ENCODE peak calls at places on chromosome 14, in eight cellular contexts. One of them, this sample, is unnamed.

GRCh38 chr14:75476274-75476995 is 45.8 kb upstream of the BATF start:
- DNase-seq in NCI-H748 treated with DMSO at 0.1 percent for 48 hours: peak; percentile 10
- DNase-seq in AG09319: no peak
- DNase-seq in CD4-positive, alpha-beta T cell: no peak
- DNase-seq in astrocyte: no peak
- DNase-seq in activated T-helper 1 cell treated with anti-CD3 and anti-CD28 coated beads, Interleukin-12 subunit alpha, Interleukin-12 subunit beta, Interleukin-2, Interleukin-4 antibody, amounts not matched to agents 30 ng/mL and 10 ng/mL and 1 ng/mL, durations not matched to agents 14 hours and 24 hours and 36 hours: no peak
- DNase-seq in non-pigmented ciliary epithelial cell: no peak
- DNase-seq in GM12865: no peak
- DNase-seq in this sample: peak; percentile 39

GRCh38 chr14:98293527-98293926 is 978.5 kb downstream of the BCL11B start:
- DNase-seq in AG09319: no peak
- DNase-seq in NCI-H748 treated with DMSO at 0.1 percent for 48 hours: no peak
- DNase-seq in non-pigmented ciliary epithelial cell: no peak
- DNase-seq in CD4-positive, alpha-beta T cell: no peak
- DNase-seq in GM12865: no peak
- DNase-seq in astrocyte: peak; percentile 73
- DNase-seq in activated T-helper 1 cell treated with anti-CD3 and anti-CD28 coated beads, Interleukin-12 subunit alpha, Interleukin-12 subunit beta, Interleukin-2, Interleukin-4 antibody, amounts not matched to agents 30 ng/mL and 10 ng/mL and 1 ng/mL, durations not matched to agents 14 hours and 24 hours and 36 hours: no peak
- DNase-seq in this sample: no peak

GRCh38 chr14:105050551-105050897 is 14.7 kb downstream of the GPR132 start:
- DNase-seq in activated T-helper 1 cell treated with anti-CD3 and anti-CD28 coated beads, Interleukin-12 subunit alpha, Interleukin-12 subunit beta, Interleukin-2, Interleukin-4 antibody, amounts not matched to agents 30 ng/mL and 10 ng/mL and 1 ng/mL, durations not matched to agents 14 hours and 24 hours and 36 hours: no peak
- DNase-seq in NCI-H748 treated with DMSO at 0.1 percent for 48 hours: peak; percentile 8
- DNase-seq in non-pigmented ciliary epithelial cell: no peak
- DNase-seq in astrocyte: no peak
- DNase-seq in AG09319: no peak
- DNase-seq in GM12865: no peak
- DNase-seq in CD4-positive, alpha-beta T cell: no peak
- DNase-seq in this sample: peak; percentile 75

GRCh38 chr14:74491952-74492351 is 1.2 kb downstream of the NPC2 start:
- DNase-seq in GM12865: peak; percentile 69
- DNase-seq in non-pigmented ciliary epithelial cell: no peak
- DNase-seq in NCI-H748 treated with DMSO at 0.1 percent for 48 hours: no peak
- DNase-seq in CD4-positive, alpha-beta T cell: no peak
- DNase-seq in astrocyte: no peak
- DNase-seq in activated T-helper 1 cell treated with anti-CD3 and anti-CD28 coated beads, Interleukin-12 subunit alpha, Interleukin-12 subunit beta, Interleukin-2, Interleukin-4 antibody, amounts not matched to agents 30 ng/mL and 10 ng/mL and 1 ng/mL, durations not matched to agents 14 hours and 24 hours and 36 hours: no peak
- DNase-seq in AG09319: no peak
- DNase-seq in this sample: no peak

GRCh38 chr14:101761881-101762529 is 496 bp downstream of the PPP2R5C start:
- DNase-seq in astrocyte: no peak
- DNase-seq in non-pigmented ciliary epithelial cell: no peak
- DNase-seq in GM12865: peak; percentile 26
- DNase-seq in CD4-positive, alpha-beta T cell: peak; percentile 43
- DNase-seq in activated T-helper 1 cell treated with anti-CD3 and anti-CD28 coated beads, Interleukin-12 subunit alpha, Interleukin-12 subunit beta, Interleukin-2, Interleukin-4 antibody, amounts not matched to agents 30 ng/mL and 10 ng/mL and 1 ng/mL, durations not matched to agents 14 hours and 24 hours and 36 hours: peak; percentile 12
- DNase-seq in NCI-H748 treated with DMSO at 0.1 percent for 48 hours: no peak
- DNase-seq in AG09319: no peak
- DNase-seq in this sample: peak; percentile 20

GRCh38 chr14:22980672-22981089 is 1.7 kb downstream of the AJUBA start:
- DNase-seq in astrocyte: no peak
- DNase-seq in non-pigmented ciliary epithelial cell: no peak
- DNase-seq in activated T-helper 1 cell treated with anti-CD3 and anti-CD28 coated beads, Interleukin-12 subunit alpha, Interleukin-12 subunit beta, Interleukin-2, Interleukin-4 antibody, amounts not matched to agents 30 ng/mL and 10 ng/mL and 1 ng/mL, durations not matched to agents 14 hours and 24 hours and 36 hours: no peak
- DNase-seq in GM12865: no peak
- DNase-seq in CD4-positive, alpha-beta T cell: no peak
- DNase-seq in AG09319: no peak
- DNase-seq in NCI-H748 treated with DMSO at 0.1 percent for 48 hours: no peak
- DNase-seq in this sample: no peak

GRCh38 chr14:91373591-91374245 is 43.9 kb downstream of the CCDC88C start:
- DNase-seq in non-pigmented ciliary epithelial cell: no peak
- DNase-seq in NCI-H748 treated with DMSO at 0.1 percent for 48 hours: no peak
- DNase-seq in CD4-positive, alpha-beta T cell: peak; percentile 47
- DNase-seq in GM12865: peak; percentile 92
- DNase-seq in astrocyte: no peak
- DNase-seq in activated T-helper 1 cell treated with anti-CD3 and anti-CD28 coated beads, Interleukin-12 subunit alpha, Interleukin-12 subunit beta, Interleukin-2, Interleukin-4 antibody, amounts not matched to agents 30 ng/mL and 10 ng/mL and 1 ng/mL, durations not matched to agents 14 hours and 24 hours and 36 hours: peak; percentile 50
- DNase-seq in AG09319: no peak
- DNase-seq in this sample: no peak

GRCh38 chr14:105436402-105436801 is 16.8 kb downstream of the MTA1 start:
- DNase-seq in NCI-H748 treated with DMSO at 0.1 percent for 48 hours: no peak
- DNase-seq in CD4-positive, alpha-beta T cell: no peak
- DNase-seq in non-pigmented ciliary epithelial cell: no peak
- DNase-seq in astrocyte: no peak
- DNase-seq in AG09319: no peak
- DNase-seq in GM12865: no peak
- DNase-seq in activated T-helper 1 cell treated with anti-CD3 and anti-CD28 coated beads, Interleukin-12 subunit alpha, Interleukin-12 subunit beta, Interleukin-2, Interleukin-4 antibody, amounts not matched to agents 30 ng/mL and 10 ng/mL and 1 ng/mL, durations not matched to agents 14 hours and 24 hours and 36 hours: no peak
- DNase-seq in this sample: no peak

GRCh38 chr14:64053694-64054669 is 201.2 kb downstream of the SYNE2 start:
- DNase-seq in astrocyte: no peak
- DNase-seq in non-pigmented ciliary epithelial cell: no peak
- DNase-seq in AG09319: no peak
- DNase-seq in NCI-H748 treated with DMSO at 0.1 percent for 48 hours: no peak
- DNase-seq in activated T-helper 1 cell treated with anti-CD3 and anti-CD28 coated beads, Interleukin-12 subunit alpha, Interleukin-12 subunit beta, Interleukin-2, Interleukin-4 antibody, amounts not matched to agents 30 ng/mL and 10 ng/mL and 1 ng/mL, durations not matched to agents 14 hours and 24 hours and 36 hours: no peak
- DNase-seq in CD4-positive, alpha-beta T cell: no peak
- DNase-seq in GM12865: no peak
- DNase-seq in this sample: no peak

GRCh38 chr14:94129758-94130414 is 482 bp upstream of the IFI27L2 start:
- DNase-seq in NCI-H748 treated with DMSO at 0.1 percent for 48 hours: peak; percentile 71
- DNase-seq in AG09319: no peak
- DNase-seq in GM12865: peak; percentile 34
- DNase-seq in astrocyte: peak; percentile 35
- DNase-seq in CD4-positive, alpha-beta T cell: no peak
- DNase-seq in non-pigmented ciliary epithelial cell: no peak
- DNase-seq in activated T-helper 1 cell treated with anti-CD3 and anti-CD28 coated beads, Interleukin-12 subunit alpha, Interleukin-12 subunit beta, Interleukin-2, Interleukin-4 antibody, amounts not matched to agents 30 ng/mL and 10 ng/mL and 1 ng/mL, durations not matched to agents 14 hours and 24 hours and 36 hours: peak; percentile 32
- DNase-seq in this sample: no peak

GRCh38 chr14:89186850-89187376 is 230.1 kb downstream of the FOXN3 start:
- DNase-seq in NCI-H748 treated with DMSO at 0.1 percent for 48 hours: no peak
- DNase-seq in CD4-positive, alpha-beta T cell: no peak
- DNase-seq in activated T-helper 1 cell treated with anti-CD3 and anti-CD28 coated beads, Interleukin-12 subunit alpha, Interleukin-12 subunit beta, Interleukin-2, Interleukin-4 antibody, amounts not matched to agents 30 ng/mL and 10 ng/mL and 1 ng/mL, durations not matched to agents 14 hours and 24 hours and 36 hours: no peak
- DNase-seq in astrocyte: no peak
- DNase-seq in AG09319: no peak
- DNase-seq in GM12865: peak; percentile 29
- DNase-seq in non-pigmented ciliary epithelial cell: no peak
- DNase-seq in this sample: no peak

GRCh38 chr14:55762595-55763232 is 182.7 kb downstream of the KTN1 start:
- DNase-seq in GM12865: peak; percentile 71
- DNase-seq in CD4-positive, alpha-beta T cell: no peak
- DNase-seq in non-pigmented ciliary epithelial cell: no peak
- DNase-seq in astrocyte: no peak
- DNase-seq in activated T-helper 1 cell treated with anti-CD3 and anti-CD28 coated beads, Interleukin-12 subunit alpha, Interleukin-12 subunit beta, Interleukin-2, Interleukin-4 antibody, amounts not matched to agents 30 ng/mL and 10 ng/mL and 1 ng/mL, durations not matched to agents 14 hours and 24 hours and 36 hours: peak; percentile 20
- DNase-seq in NCI-H748 treated with DMSO at 0.1 percent for 48 hours: no peak
- DNase-seq in AG09319: no peak
- DNase-seq in this sample: no peak

GRCh38 chr14:23569443-23570151 is 2.0 kb upstream of the AP1G2 start:
- DNase-seq in NCI-H748 treated with DMSO at 0.1 percent for 48 hours: no peak
- DNase-seq in non-pigmented ciliary epithelial cell: no peak
- DNase-seq in GM12865: peak; percentile 41
- DNase-seq in astrocyte: no peak
- DNase-seq in activated T-helper 1 cell treated with anti-CD3 and anti-CD28 coated beads, Interleukin-12 subunit alpha, Interleukin-12 subunit beta, Interleukin-2, Interleukin-4 antibody, amounts not matched to agents 30 ng/mL and 10 ng/mL and 1 ng/mL, durations not matched to agents 14 hours and 24 hours and 36 hours: no peak
- DNase-seq in AG09319: no peak
- DNase-seq in CD4-positive, alpha-beta T cell: no peak
- DNase-seq in this sample: no peak

GRCh38 chr14:59297070-59297766 is 108.8 kb downstream of the DAAM1 start:
- DNase-seq in NCI-H748 treated with DMSO at 0.1 percent for 48 hours: no peak
- DNase-seq in AG09319: no peak
- DNase-seq in activated T-helper 1 cell treated with anti-CD3 and anti-CD28 coated beads, Interleukin-12 subunit alpha, Interleukin-12 subunit beta, Interleukin-2, Interleukin-4 antibody, amounts not matched to agents 30 ng/mL and 10 ng/mL and 1 ng/mL, durations not matched to agents 14 hours and 24 hours and 36 hours: no peak
- DNase-seq in CD4-positive, alpha-beta T cell: no peak
- DNase-seq in GM12865: no peak
- DNase-seq in non-pigmented ciliary epithelial cell: no peak
- DNase-seq in astrocyte: no peak
- DNase-seq in this sample: no peak

GRCh38 chr14:47278233-47278842 is 397.1 kb downstream of the MDGA2 start:
- DNase-seq in AG09319: no peak
- DNase-seq in CD4-positive, alpha-beta T cell: peak; percentile 0
- DNase-seq in GM12865: peak; percentile 9
- DNase-seq in non-pigmented ciliary epithelial cell: no peak
- DNase-seq in NCI-H748 treated with DMSO at 0.1 percent for 48 hours: peak; percentile 6
- DNase-seq in astrocyte: peak; percentile 8
- DNase-seq in activated T-helper 1 cell treated with anti-CD3 and anti-CD28 coated beads, Interleukin-12 subunit alpha, Interleukin-12 subunit beta, Interleukin-2, Interleukin-4 antibody, amounts not matched to agents 30 ng/mL and 10 ng/mL and 1 ng/mL, durations not matched to agents 14 hours and 24 hours and 36 hours: peak; percentile 4
- DNase-seq in this sample: peak; percentile 14

GRCh38 chr14:83975435-83976222 is 1554.3 kb upstream of the FLRT2 start:
- DNase-seq in AG09319: peak; percentile 79
- DNase-seq in GM12865: no peak
- DNase-seq in NCI-H748 treated with DMSO at 0.1 percent for 48 hours: no peak
- DNase-seq in activated T-helper 1 cell treated with anti-CD3 and anti-CD28 coated beads, Interleukin-12 subunit alpha, Interleukin-12 subunit beta, Interleukin-2, Interleukin-4 antibody, amounts not matched to agents 30 ng/mL and 10 ng/mL and 1 ng/mL, durations not matched to agents 14 hours and 24 hours and 36 hours: no peak
- DNase-seq in non-pigmented ciliary epithelial cell: no peak
- DNase-seq in CD4-positive, alpha-beta T cell: no peak
- DNase-seq in astrocyte: no peak
- DNase-seq in this sample: peak; percentile 5

GRCh38 chr14:80491131-80491530 is 279.8 kb upstream of the DIO2 start:
- DNase-seq in NCI-H748 treated with DMSO at 0.1 percent for 48 hours: peak; percentile 7
- DNase-seq in GM12865: peak; percentile 47
- DNase-seq in AG09319: peak; percentile 67
- DNase-seq in non-pigmented ciliary epithelial cell: no peak
- DNase-seq in CD4-positive, alpha-beta T cell: no peak
- DNase-seq in astrocyte: peak; percentile 53
- DNase-seq in activated T-helper 1 cell treated with anti-CD3 and anti-CD28 coated beads, Interleukin-12 subunit alpha, Interleukin-12 subunit beta, Interleukin-2, Interleukin-4 antibody, amounts not matched to agents 30 ng/mL and 10 ng/mL and 1 ng/mL, durations not matched to agents 14 hours and 24 hours and 36 hours: no peak
- DNase-seq in this sample: peak; percentile 77

GRCh38 chr14:93965287-93965821 is 11.0 kb downstream of the ASB2 start:
- DNase-seq in AG09319: peak; percentile 72
- DNase-seq in CD4-positive, alpha-beta T cell: no peak
- DNase-seq in activated T-helper 1 cell treated with anti-CD3 and anti-CD28 coated beads, Interleukin-12 subunit alpha, Interleukin-12 subunit beta, Interleukin-2, Interleukin-4 antibody, amounts not matched to agents 30 ng/mL and 10 ng/mL and 1 ng/mL, durations not matched to agents 14 hours and 24 hours and 36 hours: no peak
- DNase-seq in astrocyte: peak; percentile 98
- DNase-seq in non-pigmented ciliary epithelial cell: peak; percentile 82
- DNase-seq in NCI-H748 treated with DMSO at 0.1 percent for 48 hours: no peak
- DNase-seq in GM12865: no peak
- DNase-seq in this sample: no peak

GRCh38 chr14:105979446-105979845 is 453.1 kb downstream of the TMEM121 start:
- DNase-seq in NCI-H748 treated with DMSO at 0.1 percent for 48 hours: no peak
- DNase-seq in CD4-positive, alpha-beta T cell: no peak
- DNase-seq in activated T-helper 1 cell treated with anti-CD3 and anti-CD28 coated beads, Interleukin-12 subunit alpha, Interleukin-12 subunit beta, Interleukin-2, Interleukin-4 antibody, amounts not matched to agents 30 ng/mL and 10 ng/mL and 1 ng/mL, durations not matched to agents 14 hours and 24 hours and 36 hours: no peak
- DNase-seq in GM12865: no peak
- DNase-seq in AG09319: no peak
- DNase-seq in astrocyte: no peak
- DNase-seq in non-pigmented ciliary epithelial cell: no peak
- DNase-seq in this sample: no peak

GRCh38 chr14:69373104-69373503 is 25.0 kb downstream of the ERH start:
- DNase-seq in non-pigmented ciliary epithelial cell: no peak
- DNase-seq in activated T-helper 1 cell treated with anti-CD3 and anti-CD28 coated beads, Interleukin-12 subunit alpha, Interleukin-12 subunit beta, Interleukin-2, Interleukin-4 antibody, amounts not matched to agents 30 ng/mL and 10 ng/mL and 1 ng/mL, durations not matched to agents 14 hours and 24 hours and 36 hours: no peak
- DNase-seq in CD4-positive, alpha-beta T cell: no peak
- DNase-seq in NCI-H748 treated with DMSO at 0.1 percent for 48 hours: no peak
- DNase-seq in astrocyte: no peak
- DNase-seq in GM12865: no peak
- DNase-seq in AG09319: no peak
- DNase-seq in this sample: no peak

GRCh38 chr14:24851837-24852236 is 198.1 kb downstream of the STXBP6 start:
- DNase-seq in non-pigmented ciliary epithelial cell: no peak
- DNase-seq in NCI-H748 treated with DMSO at 0.1 percent for 48 hours: no peak
- DNase-seq in AG09319: no peak
- DNase-seq in GM12865: no peak
- DNase-seq in astrocyte: no peak
- DNase-seq in CD4-positive, alpha-beta T cell: no peak
- DNase-seq in activated T-helper 1 cell treated with anti-CD3 and anti-CD28 coated beads, Interleukin-12 subunit alpha, Interleukin-12 subunit beta, Interleukin-2, Interleukin-4 antibody, amounts not matched to agents 30 ng/mL and 10 ng/mL and 1 ng/mL, durations not matched to agents 14 hours and 24 hours and 36 hours: no peak
- DNase-seq in this sample: no peak

GRCh38 chr14:103155013-103155412 is 31.8 kb downstream of the TNFAIP2 start:
- DNase-seq in CD4-positive, alpha-beta T cell: no peak
- DNase-seq in NCI-H748 treated with DMSO at 0.1 percent for 48 hours: no peak
- DNase-seq in AG09319: no peak
- DNase-seq in non-pigmented ciliary epithelial cell: no peak
- DNase-seq in activated T-helper 1 cell treated with anti-CD3 and anti-CD28 coated beads, Interleukin-12 subunit alpha, Interleukin-12 subunit beta, Interleukin-2, Interleukin-4 antibody, amounts not matched to agents 30 ng/mL and 10 ng/mL and 1 ng/mL, durations not matched to agents 14 hours and 24 hours and 36 hours: no peak
- DNase-seq in GM12865: peak; percentile 21
- DNase-seq in astrocyte: no peak
- DNase-seq in this sample: no peak

GRCh38 chr14:100063314-100063941 is 1.8 kb upstream of the EVL start:
- DNase-seq in CD4-positive, alpha-beta T cell: no peak
- DNase-seq in non-pigmented ciliary epithelial cell: no peak
- DNase-seq in NCI-H748 treated with DMSO at 0.1 percent for 48 hours: no peak
- DNase-seq in GM12865: no peak
- DNase-seq in astrocyte: no peak
- DNase-seq in activated T-helper 1 cell treated with anti-CD3 and anti-CD28 coated beads, Interleukin-12 subunit alpha, Interleukin-12 subunit beta, Interleukin-2, Interleukin-4 antibody, amounts not matched to agents 30 ng/mL and 10 ng/mL and 1 ng/mL, durations not matched to agents 14 hours and 24 hours and 36 hours: no peak
- DNase-seq in AG09319: no peak
- DNase-seq in this sample: no peak

GRCh38 chr14:96089401-96089800 is 50.2 kb downstream of the C14orf132 start:
- DNase-seq in astrocyte: no peak
- DNase-seq in AG09319: no peak
- DNase-seq in GM12865: no peak
- DNase-seq in CD4-positive, alpha-beta T cell: no peak
- DNase-seq in NCI-H748 treated with DMSO at 0.1 percent for 48 hours: no peak
- DNase-seq in activated T-helper 1 cell treated with anti-CD3 and anti-CD28 coated beads, Interleukin-12 subunit alpha, Interleukin-12 subunit beta, Interleukin-2, Interleukin-4 antibody, amounts not matched to agents 30 ng/mL and 10 ng/mL and 1 ng/mL, durations not matched to agents 14 hours and 24 hours and 36 hours: no peak
- DNase-seq in non-pigmented ciliary epithelial cell: no peak
- DNase-seq in this sample: no peak

GRCh38 chr14:93520053-93520607 is 89.4 kb downstream of the UNC79 start:
- DNase-seq in activated T-helper 1 cell treated with anti-CD3 and anti-CD28 coated beads, Interleukin-12 subunit alpha, Interleukin-12 subunit beta, Interleukin-2, Interleukin-4 antibody, amounts not matched to agents 30 ng/mL and 10 ng/mL and 1 ng/mL, durations not matched to agents 14 hours and 24 hours and 36 hours: no peak
- DNase-seq in CD4-positive, alpha-beta T cell: no peak
- DNase-seq in AG09319: no peak
- DNase-seq in NCI-H748 treated with DMSO at 0.1 percent for 48 hours: no peak
- DNase-seq in astrocyte: no peak
- DNase-seq in GM12865: no peak
- DNase-seq in non-pigmented ciliary epithelial cell: no peak
- DNase-seq in this sample: no peak

GRCh38 chr14:58138719-58139482 is 13.1 kb downstream of the ARMH4 start:
- DNase-seq in CD4-positive, alpha-beta T cell: no peak
- DNase-seq in astrocyte: no peak
- DNase-seq in NCI-H748 treated with DMSO at 0.1 percent for 48 hours: no peak
- DNase-seq in activated T-helper 1 cell treated with anti-CD3 and anti-CD28 coated beads, Interleukin-12 subunit alpha, Interleukin-12 subunit beta, Interleukin-2, Interleukin-4 antibody, amounts not matched to agents 30 ng/mL and 10 ng/mL and 1 ng/mL, durations not matched to agents 14 hours and 24 hours and 36 hours: no peak
- DNase-seq in AG09319: no peak
- DNase-seq in non-pigmented ciliary epithelial cell: no peak
- DNase-seq in GM12865: no peak
- DNase-seq in this sample: no peak

GRCh38 chr14:50425816-50426215 is 29.1 kb upstream of the CDKL1 start:
- DNase-seq in non-pigmented ciliary epithelial cell: peak; percentile 46
- DNase-seq in astrocyte: peak; percentile 88
- DNase-seq in AG09319: no peak
- DNase-seq in GM12865: no peak
- DNase-seq in activated T-helper 1 cell treated with anti-CD3 and anti-CD28 coated beads, Interleukin-12 subunit alpha, Interleukin-12 subunit beta, Interleukin-2, Interleukin-4 antibody, amounts not matched to agents 30 ng/mL and 10 ng/mL and 1 ng/mL, durations not matched to agents 14 hours and 24 hours and 36 hours: no peak
- DNase-seq in NCI-H748 treated with DMSO at 0.1 percent for 48 hours: no peak
- DNase-seq in CD4-positive, alpha-beta T cell: no peak
- DNase-seq in this sample: no peak

GRCh38 chr14:68932686-68933085 is 46.4 kb downstream of the ACTN1 start:
- DNase-seq in astrocyte: no peak
- DNase-seq in non-pigmented ciliary epithelial cell: no peak
- DNase-seq in CD4-positive, alpha-beta T cell: no peak
- DNase-seq in AG09319: no peak
- DNase-seq in GM12865: no peak
- DNase-seq in activated T-helper 1 cell treated with anti-CD3 and anti-CD28 coated beads, Interleukin-12 subunit alpha, Interleukin-12 subunit beta, Interleukin-2, Interleukin-4 antibody, amounts not matched to agents 30 ng/mL and 10 ng/mL and 1 ng/mL, durations not matched to agents 14 hours and 24 hours and 36 hours: no peak
- DNase-seq in NCI-H748 treated with DMSO at 0.1 percent for 48 hours: no peak
- DNase-seq in this sample: no peak

GRCh38 chr14:70917633-70918032 is 10.4 kb downstream of the PCNX1 start:
- DNase-seq in activated T-helper 1 cell treated with anti-CD3 and anti-CD28 coated beads, Interleukin-12 subunit alpha, Interleukin-12 subunit beta, Interleukin-2, Interleukin-4 antibody, amounts not matched to agents 30 ng/mL and 10 ng/mL and 1 ng/mL, durations not matched to agents 14 hours and 24 hours and 36 hours: no peak
- DNase-seq in CD4-positive, alpha-beta T cell: no peak
- DNase-seq in astrocyte: no peak
- DNase-seq in non-pigmented ciliary epithelial cell: no peak
- DNase-seq in GM12865: no peak
- DNase-seq in AG09319: no peak
- DNase-seq in NCI-H748 treated with DMSO at 0.1 percent for 48 hours: no peak
- DNase-seq in this sample: no peak

GRCh38 chr14:89667983-89668382 is 250.9 kb upstream of the FOXN3 start:
- DNase-seq in astrocyte: peak; percentile 85
- DNase-seq in activated T-helper 1 cell treated with anti-CD3 and anti-CD28 coated beads, Interleukin-12 subunit alpha, Interleukin-12 subunit beta, Interleukin-2, Interleukin-4 antibody, amounts not matched to agents 30 ng/mL and 10 ng/mL and 1 ng/mL, durations not matched to agents 14 hours and 24 hours and 36 hours: no peak
- DNase-seq in non-pigmented ciliary epithelial cell: no peak
- DNase-seq in CD4-positive, alpha-beta T cell: no peak
- DNase-seq in NCI-H748 treated with DMSO at 0.1 percent for 48 hours: no peak
- DNase-seq in GM12865: no peak
- DNase-seq in AG09319: no peak
- DNase-seq in this sample: no peak

GRCh38 chr14:104894331-104895206 is 29.5 kb downstream of the CEP170B start:
- DNase-seq in non-pigmented ciliary epithelial cell: no peak
- DNase-seq in CD4-positive, alpha-beta T cell: no peak
- DNase-seq in NCI-H748 treated with DMSO at 0.1 percent for 48 hours: no peak
- DNase-seq in astrocyte: no peak
- DNase-seq in GM12865: peak; percentile 0
- DNase-seq in AG09319: no peak
- DNase-seq in activated T-helper 1 cell treated with anti-CD3 and anti-CD28 coated beads, Interleukin-12 subunit alpha, Interleukin-12 subunit beta, Interleukin-2, Interleukin-4 antibody, amounts not matched to agents 30 ng/mL and 10 ng/mL and 1 ng/mL, durations not matched to agents 14 hours and 24 hours and 36 hours: no peak
- DNase-seq in this sample: no peak

GRCh38 chr14:102078344-102078743 is 8.5 kb downstream of the HSP90AA1 start:
- DNase-seq in NCI-H748 treated with DMSO at 0.1 percent for 48 hours: no peak
- DNase-seq in AG09319: no peak
- DNase-seq in CD4-positive, alpha-beta T cell: no peak
- DNase-seq in non-pigmented ciliary epithelial cell: no peak
- DNase-seq in GM12865: no peak
- DNase-seq in astrocyte: no peak
- DNase-seq in activated T-helper 1 cell treated with anti-CD3 and anti-CD28 coated beads, Interleukin-12 subunit alpha, Interleukin-12 subunit beta, Interleukin-2, Interleukin-4 antibody, amounts not matched to agents 30 ng/mL and 10 ng/mL and 1 ng/mL, durations not matched to agents 14 hours and 24 hours and 36 hours: no peak
- DNase-seq in this sample: no peak

GRCh38 chr14:103753809-103754208 is 38.2 kb downstream of the ZFYVE21 start:
- DNase-seq in non-pigmented ciliary epithelial cell: no peak
- DNase-seq in astrocyte: no peak
- DNase-seq in GM12865: no peak
- DNase-seq in AG09319: no peak
- DNase-seq in CD4-positive, alpha-beta T cell: no peak
- DNase-seq in NCI-H748 treated with DMSO at 0.1 percent for 48 hours: no peak
- DNase-seq in activated T-helper 1 cell treated with anti-CD3 and anti-CD28 coated beads, Interleukin-12 subunit alpha, Interleukin-12 subunit beta, Interleukin-2, Interleukin-4 antibody, amounts not matched to agents 30 ng/mL and 10 ng/mL and 1 ng/mL, durations not matched to agents 14 hours and 24 hours and 36 hours: no peak
- DNase-seq in this sample: no peak

GRCh38 chr14:52069617-52070431 is 965 bp upstream of the NID2 start:
- DNase-seq in non-pigmented ciliary epithelial cell: no peak
- DNase-seq in activated T-helper 1 cell treated with anti-CD3 and anti-CD28 coated beads, Interleukin-12 subunit alpha, Interleukin-12 subunit beta, Interleukin-2, Interleukin-4 antibody, amounts not matched to agents 30 ng/mL and 10 ng/mL and 1 ng/mL, durations not matched to agents 14 hours and 24 hours and 36 hours: no peak
- DNase-seq in NCI-H748 treated with DMSO at 0.1 percent for 48 hours: peak; percentile 37
- DNase-seq in CD4-positive, alpha-beta T cell: no peak
- DNase-seq in astrocyte: peak; percentile 67
- DNase-seq in GM12865: peak; percentile 12
- DNase-seq in AG09319: no peak
- DNase-seq in this sample: no peak